ENCODE peak calls at places on chromosomes 1 and 21, in five cellular contexts. One of them, this sample, is unnamed.

GRCh38 chr1:46278807-46279206 is 24.6 kb downstream of the LRRC41 start:
- DNase-seq in thoracic aorta: no peak
- DNase-seq in fibroblast of pulmonary artery: no peak
- DNase-seq in left colon: no peak
- DNase-seq in activated CD4-positive, alpha-beta T cell treated with anti-CD3 and anti-CD28 coated beads, Interleukin-2, amount 50 U/mL, for 48 hours: no peak
- DNase-seq in this sample: no peak

GRCh38 chr1:26747048-26747447 is 40.7 kb upstream of the PIGV start:
- DNase-seq in thoracic aorta: no peak
- DNase-seq in fibroblast of pulmonary artery: no peak
- DNase-seq in left colon: no peak
- DNase-seq in activated CD4-positive, alpha-beta T cell treated with anti-CD3 and anti-CD28 coated beads, Interleukin-2, amount 50 U/mL, for 48 hours: no peak
- DNase-seq in this sample: peak

GRCh38 chr21:31366825-31367224 is 22.8 kb upstream of the TIAM1 start:
- DNase-seq in thoracic aorta: no peak
- DNase-seq in fibroblast of pulmonary artery: peak
- DNase-seq in left colon: no peak
- DNase-seq in activated CD4-positive, alpha-beta T cell treated with anti-CD3 and anti-CD28 coated beads, Interleukin-2, amount 50 U/mL, for 48 hours: no peak
- DNase-seq in this sample: no peak

GRCh38 chr21:37792046-37792445 is 124.2 kb downstream of the KCNJ6 start:
- DNase-seq in thoracic aorta: no peak
- DNase-seq in fibroblast of pulmonary artery: peak
- DNase-seq in left colon: no peak
- DNase-seq in activated CD4-positive, alpha-beta T cell treated with anti-CD3 and anti-CD28 coated beads, Interleukin-2, amount 50 U/mL, for 48 hours: no peak
- DNase-seq in this sample: no peak

GRCh38 chr1:234709473-234710279 is 99.7 kb upstream of the IRF2BP2 start:
- DNase-seq in thoracic aorta: no peak
- DNase-seq in fibroblast of pulmonary artery: no peak
- DNase-seq in left colon: peak
- DNase-seq in activated CD4-positive, alpha-beta T cell treated with anti-CD3 and anti-CD28 coated beads, Interleukin-2, amount 50 U/mL, for 48 hours: no peak
- DNase-seq in this sample: peak

GRCh38 chr1:61184035-61184713 is 101.8 kb downstream of the NFIA start:
- DNase-seq in thoracic aorta: peak
- DNase-seq in fibroblast of pulmonary artery: peak
- DNase-seq in left colon: peak
- DNase-seq in activated CD4-positive, alpha-beta T cell treated with anti-CD3 and anti-CD28 coated beads, Interleukin-2, amount 50 U/mL, for 48 hours: no peak
- DNase-seq in this sample: no peak

GRCh38 chr1:155126494-155127104 is 1.1 kb upstream of the EFNA1 start:
- DNase-seq in thoracic aorta: no peak
- DNase-seq in fibroblast of pulmonary artery: no peak
- DNase-seq in left colon: peak
- DNase-seq in activated CD4-positive, alpha-beta T cell treated with anti-CD3 and anti-CD28 coated beads, Interleukin-2, amount 50 U/mL, for 48 hours: peak
- DNase-seq in this sample: peak

GRCh38 chr1:27544818-27545612 is 55.0 kb upstream of the WASF2 start:
- DNase-seq in thoracic aorta: no peak
- DNase-seq in fibroblast of pulmonary artery: peak
- DNase-seq in left colon: no peak
- DNase-seq in activated CD4-positive, alpha-beta T cell treated with anti-CD3 and anti-CD28 coated beads, Interleukin-2, amount 50 U/mL, for 48 hours: no peak
- DNase-seq in this sample: no peak

GRCh38 chr1:112544011-112544688 is 35.4 kb downstream of the WNT2B start:
- DNase-seq in thoracic aorta: no peak
- DNase-seq in fibroblast of pulmonary artery: peak
- DNase-seq in left colon: no peak
- DNase-seq in activated CD4-positive, alpha-beta T cell treated with anti-CD3 and anti-CD28 coated beads, Interleukin-2, amount 50 U/mL, for 48 hours: no peak
- DNase-seq in this sample: no peak

GRCh38 chr21:19981938-19982337 is 1016.3 kb upstream of the NCAM2 start:
- DNase-seq in thoracic aorta: no peak
- DNase-seq in fibroblast of pulmonary artery: no peak
- DNase-seq in left colon: no peak
- DNase-seq in activated CD4-positive, alpha-beta T cell treated with anti-CD3 and anti-CD28 coated beads, Interleukin-2, amount 50 U/mL, for 48 hours: no peak
- DNase-seq in this sample: no peak

GRCh38 chr1:94734963-94735899 is 84.9 kb upstream of the SLC44A3 start:
- DNase-seq in thoracic aorta: no peak
- DNase-seq in fibroblast of pulmonary artery: peak
- DNase-seq in left colon: peak
- DNase-seq in activated CD4-positive, alpha-beta T cell treated with anti-CD3 and anti-CD28 coated beads, Interleukin-2, amount 50 U/mL, for 48 hours: no peak
- DNase-seq in this sample: no peak

GRCh38 chr1:187763976-187764375 is 935.2 kb downstream of the PLA2G4A start:
- DNase-seq in thoracic aorta: no peak
- DNase-seq in fibroblast of pulmonary artery: peak
- DNase-seq in left colon: no peak
- DNase-seq in activated CD4-positive, alpha-beta T cell treated with anti-CD3 and anti-CD28 coated beads, Interleukin-2, amount 50 U/mL, for 48 hours: no peak
- DNase-seq in this sample: no peak

GRCh38 chr1:234972411-234973191 is 156.0 kb downstream of the TOMM20 start:
- DNase-seq in thoracic aorta: no peak
- DNase-seq in fibroblast of pulmonary artery: no peak
- DNase-seq in left colon: peak
- DNase-seq in activated CD4-positive, alpha-beta T cell treated with anti-CD3 and anti-CD28 coated beads, Interleukin-2, amount 50 U/mL, for 48 hours: no peak
- DNase-seq in this sample: no peak

GRCh38 chr1:156371553-156372264 is 2.7 kb downstream of the RHBG start:
- DNase-seq in thoracic aorta: no peak
- DNase-seq in fibroblast of pulmonary artery: peak
- DNase-seq in left colon: peak
- DNase-seq in activated CD4-positive, alpha-beta T cell treated with anti-CD3 and anti-CD28 coated beads, Interleukin-2, amount 50 U/mL, for 48 hours: no peak
- DNase-seq in this sample: no peak

GRCh38 chr1:33390550-33390949 is 40.3 kb downstream of the PHC2 start:
- DNase-seq in thoracic aorta: no peak
- DNase-seq in fibroblast of pulmonary artery: peak
- DNase-seq in left colon: no peak
- DNase-seq in activated CD4-positive, alpha-beta T cell treated with anti-CD3 and anti-CD28 coated beads, Interleukin-2, amount 50 U/mL, for 48 hours: no peak
- DNase-seq in this sample: no peak

GRCh38 chr1:206734499-206735142 is 36.0 kb upstream of the IL19 start:
- DNase-seq in thoracic aorta: no peak
- DNase-seq in fibroblast of pulmonary artery: peak
- DNase-seq in left colon: peak
- DNase-seq in activated CD4-positive, alpha-beta T cell treated with anti-CD3 and anti-CD28 coated beads, Interleukin-2, amount 50 U/mL, for 48 hours: peak
- DNase-seq in this sample: peak

GRCh38 chr1:25875856-25876692 is 566 bp upstream of the PAQR7 start:
- DNase-seq in thoracic aorta: peak
- DNase-seq in fibroblast of pulmonary artery: no peak
- DNase-seq in left colon: no peak
- DNase-seq in activated CD4-positive, alpha-beta T cell treated with anti-CD3 and anti-CD28 coated beads, Interleukin-2, amount 50 U/mL, for 48 hours: no peak
- DNase-seq in this sample: no peak

GRCh38 chr1:54314691-54315455 is 91.3 kb downstream of the SSBP3 start:
- DNase-seq in thoracic aorta: no peak
- DNase-seq in fibroblast of pulmonary artery: no peak
- DNase-seq in left colon: peak
- DNase-seq in activated CD4-positive, alpha-beta T cell treated with anti-CD3 and anti-CD28 coated beads, Interleukin-2, amount 50 U/mL, for 48 hours: no peak
- DNase-seq in this sample: peak

This sample was measured in NCI-H82.